ENCODE peak calls at places on chromosomes 2 and 18, in four cellular contexts. J is neural crest cell, R is fibroblast of the aortic adventitia, M is dorsolateral prefrontal cortex. O is an unnamed sample.

GRCh38 chr2:184203661-184204060 is 394.7 kb upstream of the ZNF804A start:
- DNase-seq in J (no peak), R (no peak), M (no peak), O (no peak)

GRCh38 chr2:208134928-208135586 is 5.4 kb upstream of the CRYGC start:
- DNase-seq in J (no peak), R (no peak), M (no peak), O (no peak)

GRCh38 chr2:205474746-205475145 is 207.6 kb upstream of the NRP2 start:
- DNase-seq in J (no peak), R (peak), M (no peak), O (no peak)

GRCh38 chr2:189580662-189581353 is at the start of gene SLC40A1:
- DNase-seq in J (peak), R (peak), M (peak), O (peak)

GRCh38 chr2:50328680-50329079 is 703.3 kb downstream of the NRXN1 start:
- DNase-seq in J (no peak), R (no peak), M (no peak), O (no peak)

GRCh38 chr2:27379840-27380625 is 501 bp downstream of the ZNF513 start:
- DNase-seq in J (peak), R (peak), M (peak), O (no peak)

GRCh38 chr2:47035615-47036488 is 119.3 kb downstream of the STPG4 start:
- DNase-seq in J (no peak), R (no peak), M (no peak), O (no peak)

GRCh38 chr2:204706939-204707338 is 161.7 kb downstream of the PARD3B start:
- DNase-seq in J (no peak), R (no peak), M (no peak), O (no peak)

GRCh38 chr2:48026865-48027264 is 120.6 kb upstream of the FBXO11 start:
- DNase-seq in J (no peak), R (no peak), M (no peak), O (no peak)

GRCh38 chr18:63439334-63439733 is 17.1 kb upstream of the VPS4B start:
- DNase-seq in J (peak), R (peak), M (peak), O (peak)

GRCh38 chr2:207202645-207203044 is 36.9 kb upstream of the KLF7 start:
- DNase-seq in J (peak), R (peak), M (no peak), O (no peak)

GRCh38 chr2:203327582-203327917 is 644 bp upstream of the ABI2 start:
- DNase-seq in J (no peak), R (no peak), M (no peak), O (no peak)

GRCh38 chr2:3638456-3638810 is 19.6 kb upstream of the ALLC start:
- DNase-seq in J (no peak), R (no peak), M (no peak), O (no peak)

GRCh38 chr18:26056291-26056690 is 34.1 kb downstream of the SS18 start:
- DNase-seq in J (no peak), R (peak), M (no peak), O (no peak)

GRCh38 chr2:196274387-196274809 is 103.0 kb upstream of the STK17B start:
- DNase-seq in J (no peak), R (peak), M (no peak), O (no peak)

GRCh38 chr2:18993756-18994155 is 364.7 kb downstream of the OSR1 start:
- DNase-seq in J (no peak), R (peak), M (no peak), O (no peak)

GRCh38 chr2:234708717-234709116 is 211.8 kb upstream of the ARL4C start:
- DNase-seq in J (no peak), R (no peak), M (no peak), O (no peak)

GRCh38 chr2:241882090-241882625 is 12.6 kb downstream of the RTP5 start:
- DNase-seq in J (no peak), R (no peak), M (peak), O (no peak)

GRCh38 chr2:101961287-101962242 is 30.2 kb upstream of the IL1R2 start:
- DNase-seq in J (no peak), R (peak), M (no peak), O (no peak)

GRCh38 chr2:145593991-145594702 is 1074.2 kb upstream of the ZEB2 start:
- DNase-seq in J (no peak), R (peak), M (no peak), O (no peak)

GRCh38 chr2:61493523-61493942 is 22.6 kb upstream of the USP34 start:
- DNase-seq in J (no peak), R (peak), M (no peak), O (no peak)

GRCh38 chr2:215422676-215423075 is 13.2 kb downstream of the FN1 start:
- DNase-seq in J (no peak), R (peak), M (no peak), O (no peak)

GRCh38 chr2:201114846-201115245 is 1.1 kb upstream of the CFLAR start:
- DNase-seq in J (no peak), R (peak), M (no peak), O (no peak)

GRCh38 chr2:238157506-238158017 is 1.2 kb upstream of the ERFE start:
- DNase-seq in J (no peak), R (no peak), M (no peak), O (no peak)

GRCh38 chr2:101690547-101691182 is 6.8 kb upstream of the MAP4K4 start:
- DNase-seq in J (no peak), R (no peak), M (no peak), O (no peak)

GRCh38 chr18:6203791-6204190 is 210.9 kb downstream of the L3MBTL4 start:
- DNase-seq in J (no peak), R (no peak), M (no peak), O (no peak)

GRCh38 chr2:222722327-222722946 is 51.0 kb downstream of the MOGAT1 start:
- DNase-seq in J (no peak), R (peak), M (no peak), O (no peak)

GRCh38 chr2:172480301-172481218 is 53.2 kb downstream of the ITGA6 start:
- DNase-seq in J (peak), R (peak), M (no peak), O (no peak)

GRCh38 chr2:219497495-219498279 is 1.0 kb upstream of the GMPPA start:
- DNase-seq in J (peak), R (peak), M (peak), O (peak)

GRCh38 chr2:240464514-240465241 is 29.2 kb downstream of the GPC1 start:
- DNase-seq in J (no peak), R (no peak), M (peak), O (no peak)

GRCh38 chr2:160022162-160022561 is 40.3 kb downstream of the PLA2R1 start:
- DNase-seq in J (no peak), R (no peak), M (no peak), O (no peak)

GRCh38 chr18:3998698-3999333 is 456.3 kb downstream of the DLGAP1 start:
- DNase-seq in J (peak), R (peak), M (no peak), O (no peak)

GRCh38 chr2:220684099-220684498 is 888.0 kb downstream of the EPHA4 start:
- DNase-seq in J (no peak), R (no peak), M (no peak), O (no peak)

GRCh38 chr2:76251342-76251741 is 540.6 kb upstream of the GCFC2 start:
- DNase-seq in J (no peak), R (no peak), M (no peak), O (no peak)
- TF ChIP-seq CTCF in J (no peak), R (no peak), M (no peak), O (no peak)

DNA sequence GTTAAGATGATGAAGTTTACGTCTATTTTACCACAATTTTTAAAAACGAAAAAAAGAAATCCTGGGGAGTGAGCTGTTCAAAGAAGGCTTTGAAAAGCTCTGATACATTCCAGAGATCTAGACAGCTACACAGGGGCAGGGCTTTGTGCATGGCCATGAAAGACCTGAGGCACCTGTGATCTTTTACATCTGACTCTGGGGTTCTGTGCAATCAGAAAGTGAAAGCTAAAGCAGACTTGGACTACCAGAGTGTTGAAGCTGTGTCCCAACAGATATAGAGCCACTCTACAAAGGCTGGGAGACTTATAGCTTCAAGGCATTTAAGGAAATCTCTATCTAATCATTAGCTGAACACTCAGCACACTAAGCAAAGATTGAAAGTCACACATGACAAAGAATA is 34.1 kb downstream of the PARD6G start:
- DNase-seq in J (no peak), R (no peak), M (no peak), O (no peak)
- TF ChIP-seq CTCF in J (no peak), R (no peak), M (no peak), O (no peak)

DNA sequence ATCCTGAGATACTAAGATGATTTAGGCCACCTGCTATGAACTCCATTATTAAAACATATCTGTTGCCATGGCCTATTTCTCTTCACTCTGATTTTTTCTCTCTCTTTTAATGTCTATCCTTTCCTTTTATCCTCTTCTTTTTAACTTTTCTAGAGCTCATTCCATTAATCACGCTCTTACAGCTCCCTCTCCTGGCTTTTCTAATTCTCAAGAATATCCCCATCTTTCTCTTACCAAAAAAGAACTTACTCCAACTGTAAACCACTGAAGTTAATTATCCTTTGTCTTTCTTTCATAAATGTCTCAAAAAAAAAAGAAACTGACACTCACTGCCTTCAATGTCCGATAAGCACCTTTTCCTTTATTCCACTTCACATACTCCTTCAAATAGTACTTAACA is 7.9 kb downstream of the PPP3R1 start:
- DNase-seq in J (no peak), R (no peak), M (no peak), O (no peak)
- TF ChIP-seq CTCF in J (no peak), R (peak), M (peak), O (peak)

DNA sequence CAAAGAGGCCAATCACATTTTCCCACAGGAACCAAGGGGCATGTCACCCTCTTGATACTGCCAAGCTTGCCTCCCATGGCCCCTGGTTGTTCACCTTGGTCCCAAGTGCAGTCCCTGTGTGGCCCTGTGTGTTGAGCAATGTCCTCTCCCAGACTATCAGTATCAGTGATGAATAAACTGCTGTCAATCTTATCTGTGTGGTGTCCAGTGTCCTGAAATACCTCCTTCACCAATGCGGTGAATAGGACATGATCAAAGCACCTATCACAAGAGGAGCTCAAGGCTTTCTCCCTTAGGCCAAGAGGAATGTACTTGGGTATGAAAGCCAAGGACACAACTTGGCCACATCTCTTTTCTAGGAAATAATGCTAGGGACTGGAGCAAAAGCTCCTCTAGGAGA is 68.2 kb downstream of the MAIP1 start:
- DNase-seq in J (no peak), R (no peak), M (no peak), O (no peak)
- TF ChIP-seq CTCF in J (no peak), R (no peak), M (no peak), O (no peak)

DNA sequence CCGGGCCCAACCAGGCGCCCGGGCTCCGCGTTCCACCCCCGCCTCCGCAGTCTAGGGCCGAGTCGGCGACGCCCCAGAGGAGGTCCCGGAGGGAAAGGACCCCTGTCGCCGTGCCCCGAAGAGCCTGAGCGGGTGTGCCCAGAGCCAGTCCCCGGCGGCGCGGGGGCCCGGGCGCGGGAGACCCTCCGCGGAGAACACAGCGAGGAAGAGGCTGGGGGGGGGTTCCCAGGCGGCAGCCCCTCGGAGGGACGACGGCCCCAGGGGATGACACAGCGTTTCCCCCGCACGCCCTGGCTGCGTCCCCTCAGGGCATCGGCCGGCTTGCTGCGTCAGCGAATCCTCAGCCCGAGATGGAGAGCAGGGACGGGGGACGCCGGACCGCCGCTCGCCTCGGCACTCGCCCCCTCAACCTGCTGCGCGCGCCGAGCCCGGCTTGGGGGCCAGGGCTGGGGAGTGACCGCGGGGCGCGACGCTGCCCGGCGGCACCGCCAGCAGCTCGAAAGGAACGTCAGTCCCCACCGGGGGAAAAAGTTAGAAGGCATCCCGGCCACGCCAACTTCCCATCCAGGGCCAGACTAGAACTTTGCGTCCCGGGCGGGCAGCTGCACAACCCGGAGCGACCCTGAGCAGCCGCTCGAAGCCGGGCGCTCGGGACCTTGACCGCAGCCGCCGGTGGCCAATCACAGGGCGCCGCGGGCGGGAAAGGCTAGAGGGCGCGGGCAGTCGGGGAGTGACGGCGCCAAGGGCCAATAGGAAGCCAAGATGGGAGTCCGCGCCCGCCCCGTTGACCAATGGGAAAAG is 661 bp downstream of the SFXN5 start:
- DNase-seq in J (peak), R (peak), M (peak), O (peak)
- TF ChIP-seq CTCF in J (no peak), R (no peak), M (no peak), O (no peak)

GRCh38 chr2:39849982-39850526 is 71.0 kb upstream of the THUMPD2 start:
- DNase-seq in J (no peak), R (no peak), M (no peak), O (no peak)

GRCh38 chr2:39851251-39851650 is 72.2 kb upstream of the THUMPD2 start:
- DNase-seq in J (no peak), R (peak), M (no peak), O (no peak)

GRCh38 chr2:39855856-39856255 is 76.8 kb upstream of the THUMPD2 start:
- DNase-seq in J (no peak), R (no peak), M (no peak), O (no peak)

GRCh38 chr2:39851691-39852110 is 72.6 kb upstream of the THUMPD2 start:
- DNase-seq in J (no peak), R (peak), M (no peak), O (no peak)
- TF ChIP-seq CTCF in J (no peak), R (no peak), M (no peak), O (no peak)

GRCh38 chr18:22899421-22899820 is 33.7 kb upstream of the RBBP8 start:
- DNase-seq in J (no peak), R (no peak), M (no peak), O (no peak)
- TF ChIP-seq CTCF in J (no peak), R (no peak), M (no peak), O (no peak)

DNA sequence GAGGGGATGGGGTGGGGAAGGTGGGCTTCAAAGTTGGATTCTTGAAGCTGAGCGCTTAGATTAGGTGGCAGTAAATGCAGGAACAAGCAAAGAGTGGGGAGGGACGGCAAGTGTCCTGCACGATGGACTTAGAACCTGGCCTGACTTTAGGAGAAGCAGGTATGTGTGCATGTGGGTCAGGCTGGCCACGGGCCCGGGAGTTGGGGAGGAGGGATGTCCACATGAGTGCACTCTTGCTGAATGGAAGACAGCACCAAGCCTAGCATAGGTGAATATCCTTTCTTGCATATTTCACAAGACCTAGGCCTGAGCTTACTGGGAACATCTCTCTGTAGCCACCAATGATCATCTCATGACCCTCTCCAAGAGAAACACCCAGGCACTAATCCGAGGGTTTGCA is 96.1 kb downstream of the DDX1 start:
- DNase-seq in J (no peak), R (no peak), M (no peak), O (no peak)
- TF ChIP-seq CTCF in J (no peak), R (no peak), M (no peak), O (no peak)

O was measured in D721Med.